ENCODE peak calls at places on chromosomes 7 and 10, in nine cellular contexts. One of them, this sample, is unnamed.

GRCh38 chr10:58697691-58698090 is 185.0 kb downstream of the BICC1 start:
- DNase-seq in progenitor cell of endocrine pancreas: no peak
- DNase-seq in neural crest cell: no peak
- DNase-seq in astrocyte of the spinal cord: no peak
- DNase-seq in stomach: no peak
- DNase-seq in ovary: no peak
- DNase-seq in glutamatergic neuron: no peak
- DNase-seq in HL-60: no peak
- DNase-seq in choroid plexus epithelial cell: peak
- DNase-seq in this sample: no peak

GRCh38 chr10:89120931-89121907 is 85.9 kb downstream of the CH25H start:
- DNase-seq in progenitor cell of endocrine pancreas: no peak
- DNase-seq in neural crest cell: no peak
- DNase-seq in astrocyte of the spinal cord: no peak
- DNase-seq in stomach: no peak
- DNase-seq in ovary: no peak
- DNase-seq in glutamatergic neuron: no peak
- DNase-seq in HL-60: no peak
- DNase-seq in choroid plexus epithelial cell: peak
- DNase-seq in this sample: no peak

GRCh38 chr7:6446977-6447588 is 671 bp downstream of the DAGLB start:
- DNase-seq in progenitor cell of endocrine pancreas: no peak
- DNase-seq in neural crest cell: peak
- DNase-seq in astrocyte of the spinal cord: peak
- DNase-seq in stomach: peak
- DNase-seq in ovary: peak
- DNase-seq in glutamatergic neuron: peak
- DNase-seq in HL-60: peak
- DNase-seq in choroid plexus epithelial cell: peak
- DNase-seq in this sample: peak

GRCh38 chr10:15802375-15802949 is 57.8 kb downstream of the MINDY3 start:
- DNase-seq in progenitor cell of endocrine pancreas: no peak
- DNase-seq in neural crest cell: no peak
- DNase-seq in astrocyte of the spinal cord: no peak
- DNase-seq in stomach: no peak
- DNase-seq in ovary: no peak
- DNase-seq in glutamatergic neuron: no peak
- DNase-seq in HL-60: no peak
- DNase-seq in choroid plexus epithelial cell: peak
- DNase-seq in this sample: no peak

GRCh38 chr10:100977436-100977835 is 8.1 kb downstream of the SEMA4G start:
- DNase-seq in progenitor cell of endocrine pancreas: no peak
- DNase-seq in neural crest cell: no peak
- DNase-seq in astrocyte of the spinal cord: no peak
- DNase-seq in stomach: no peak
- DNase-seq in ovary: no peak
- DNase-seq in glutamatergic neuron: no peak
- DNase-seq in HL-60: no peak
- DNase-seq in choroid plexus epithelial cell: no peak
- DNase-seq in this sample: no peak

GRCh38 chr7:1692500-1693418 is 22.7 kb downstream of the ELFN1 start:
- DNase-seq in progenitor cell of endocrine pancreas: peak
- DNase-seq in neural crest cell: no peak
- DNase-seq in astrocyte of the spinal cord: no peak
- DNase-seq in stomach: peak
- DNase-seq in ovary: peak
- DNase-seq in glutamatergic neuron: no peak
- DNase-seq in HL-60: no peak
- DNase-seq in choroid plexus epithelial cell: no peak
- DNase-seq in this sample: no peak

GRCh38 chr7:11655163-11655562 is 176.8 kb downstream of the THSD7A start:
- DNase-seq in progenitor cell of endocrine pancreas: no peak
- DNase-seq in neural crest cell: no peak
- DNase-seq in astrocyte of the spinal cord: no peak
- DNase-seq in stomach: no peak
- DNase-seq in ovary: no peak
- DNase-seq in glutamatergic neuron: no peak
- DNase-seq in HL-60: no peak
- DNase-seq in choroid plexus epithelial cell: no peak
- DNase-seq in this sample: no peak

GRCh38 chr10:22681301-22681700 is 33.1 kb downstream of the PIP4K2A start:
- DNase-seq in progenitor cell of endocrine pancreas: no peak
- DNase-seq in neural crest cell: no peak
- DNase-seq in astrocyte of the spinal cord: no peak
- DNase-seq in stomach: no peak
- DNase-seq in ovary: no peak
- DNase-seq in glutamatergic neuron: no peak
- DNase-seq in HL-60: no peak
- DNase-seq in choroid plexus epithelial cell: no peak
- DNase-seq in this sample: no peak

GRCh38 chr7:141649137-141649864 is 52.7 kb downstream of the DENND11 start:
- DNase-seq in progenitor cell of endocrine pancreas: no peak
- DNase-seq in neural crest cell: no peak
- DNase-seq in astrocyte of the spinal cord: no peak
- DNase-seq in stomach: no peak
- DNase-seq in ovary: no peak
- DNase-seq in glutamatergic neuron: no peak
- DNase-seq in HL-60: no peak
- DNase-seq in choroid plexus epithelial cell: no peak
- DNase-seq in this sample: no peak

GRCh38 chr7:26216044-26216443 is 14.5 kb downstream of the CBX3 start:
- DNase-seq in progenitor cell of endocrine pancreas: no peak
- DNase-seq in neural crest cell: no peak
- DNase-seq in astrocyte of the spinal cord: no peak
- DNase-seq in stomach: no peak
- DNase-seq in ovary: no peak
- DNase-seq in glutamatergic neuron: no peak
- DNase-seq in HL-60: no peak
- DNase-seq in choroid plexus epithelial cell: no peak
- DNase-seq in this sample: no peak

GRCh38 chr7:70857793-70858545 is 274.0 kb upstream of the GALNT17 start:
- DNase-seq in progenitor cell of endocrine pancreas: no peak
- DNase-seq in neural crest cell: no peak
- DNase-seq in astrocyte of the spinal cord: no peak
- DNase-seq in stomach: no peak
- DNase-seq in ovary: no peak
- DNase-seq in glutamatergic neuron: no peak
- DNase-seq in HL-60: no peak
- DNase-seq in choroid plexus epithelial cell: no peak
- DNase-seq in this sample: no peak

GRCh38 chr10:94571528-94571927 is 25.9 kb downstream of the HELLS start:
- DNase-seq in progenitor cell of endocrine pancreas: no peak
- DNase-seq in neural crest cell: no peak
- DNase-seq in astrocyte of the spinal cord: peak
- DNase-seq in stomach: no peak
- DNase-seq in ovary: no peak
- DNase-seq in glutamatergic neuron: no peak
- DNase-seq in HL-60: no peak
- DNase-seq in choroid plexus epithelial cell: peak
- DNase-seq in this sample: no peak

GRCh38 chr10:48299066-48299465 is 7.4 kb upstream of the MAPK8 start:
- DNase-seq in progenitor cell of endocrine pancreas: no peak
- DNase-seq in neural crest cell: no peak
- DNase-seq in astrocyte of the spinal cord: no peak
- DNase-seq in stomach: no peak
- DNase-seq in ovary: no peak
- DNase-seq in glutamatergic neuron: no peak
- DNase-seq in HL-60: no peak
- DNase-seq in choroid plexus epithelial cell: no peak
- DNase-seq in this sample: no peak

GRCh38 chr7:79436378-79436777 is 17.1 kb downstream of the MAGI2 start:
- DNase-seq in progenitor cell of endocrine pancreas: no peak
- DNase-seq in neural crest cell: no peak
- DNase-seq in astrocyte of the spinal cord: no peak
- DNase-seq in stomach: no peak
- DNase-seq in ovary: no peak
- DNase-seq in glutamatergic neuron: no peak
- DNase-seq in HL-60: no peak
- DNase-seq in choroid plexus epithelial cell: no peak
- DNase-seq in this sample: no peak

GRCh38 chr10:69496352-69497234 is 45.3 kb downstream of the TSPAN15 start:
- DNase-seq in progenitor cell of endocrine pancreas: no peak
- DNase-seq in neural crest cell: no peak
- DNase-seq in astrocyte of the spinal cord: no peak
- DNase-seq in stomach: no peak
- DNase-seq in ovary: no peak
- DNase-seq in glutamatergic neuron: no peak
- DNase-seq in HL-60: no peak
- DNase-seq in choroid plexus epithelial cell: no peak
- DNase-seq in this sample: no peak

GRCh38 chr10:95375418-95375817 is 84.6 kb upstream of the PDLIM1 start:
- DNase-seq in progenitor cell of endocrine pancreas: no peak
- DNase-seq in neural crest cell: no peak
- DNase-seq in astrocyte of the spinal cord: no peak
- DNase-seq in stomach: no peak
- DNase-seq in ovary: no peak
- DNase-seq in glutamatergic neuron: no peak
- DNase-seq in HL-60: no peak
- DNase-seq in choroid plexus epithelial cell: no peak
- DNase-seq in this sample: no peak

DNA sequence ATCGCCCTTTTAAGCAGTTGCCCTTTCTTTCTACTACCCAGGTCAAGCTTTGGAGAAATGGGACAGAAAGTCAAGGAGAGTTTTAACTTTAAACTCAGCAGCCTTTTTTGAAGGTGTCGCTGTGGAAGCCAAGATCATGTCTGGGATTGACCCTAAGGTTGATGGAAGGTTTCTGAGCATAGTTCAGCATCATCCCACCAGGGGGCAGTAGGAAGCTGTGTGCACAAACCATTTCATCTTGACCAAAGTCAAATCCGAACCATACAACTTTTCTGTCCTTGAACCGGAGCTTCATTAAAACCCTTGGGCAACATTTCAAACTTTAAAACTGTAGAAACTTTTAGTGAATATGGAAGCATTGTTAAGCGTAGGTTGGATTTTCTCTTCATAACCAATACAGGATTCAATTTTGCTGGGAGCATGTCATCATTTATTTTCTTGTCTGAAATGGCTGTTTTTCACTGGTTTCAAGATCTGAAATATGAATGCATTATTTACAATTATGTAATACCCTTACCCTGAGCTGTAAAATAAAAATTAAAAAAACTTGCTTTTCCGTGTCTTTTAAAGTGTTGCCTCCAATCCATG is 214.4 kb upstream of the KIAA1217 start:
- DNase-seq in progenitor cell of endocrine pancreas: peak
- DNase-seq in neural crest cell: peak
- DNase-seq in astrocyte of the spinal cord: peak
- DNase-seq in stomach: peak
- DNase-seq in ovary: peak
- DNase-seq in glutamatergic neuron: peak
- DNase-seq in HL-60: peak
- DNase-seq in choroid plexus epithelial cell: peak
- DNase-seq in this sample: no peak
- TF ChIP-seq CTCF in progenitor cell of endocrine pancreas: peak
- TF ChIP-seq CTCF in neural crest cell: peak
- TF ChIP-seq CTCF in astrocyte of the spinal cord: peak
- TF ChIP-seq CTCF in stomach: peak
- TF ChIP-seq CTCF in ovary: peak
- TF ChIP-seq CTCF in glutamatergic neuron: peak
- TF ChIP-seq CTCF in HL-60: peak
- TF ChIP-seq CTCF in choroid plexus epithelial cell: peak
- TF ChIP-seq CTCF in this sample: peak

GRCh38 chr7:122532406-122533269 is 166.3 kb downstream of the RNF133 start:
- DNase-seq in progenitor cell of endocrine pancreas: no peak
- DNase-seq in neural crest cell: no peak
- DNase-seq in astrocyte of the spinal cord: peak
- DNase-seq in stomach: no peak
- DNase-seq in ovary: no peak
- DNase-seq in glutamatergic neuron: no peak
- DNase-seq in HL-60: no peak
- DNase-seq in choroid plexus epithelial cell: peak
- DNase-seq in this sample: no peak
- TF ChIP-seq CTCF in progenitor cell of endocrine pancreas: peak
- TF ChIP-seq CTCF in neural crest cell: peak
- TF ChIP-seq CTCF in astrocyte of the spinal cord: no peak
- TF ChIP-seq CTCF in stomach: no peak
- TF ChIP-seq CTCF in ovary: no peak
- TF ChIP-seq CTCF in glutamatergic neuron: peak
- TF ChIP-seq CTCF in HL-60: peak
- TF ChIP-seq CTCF in choroid plexus epithelial cell: peak
- TF ChIP-seq CTCF in this sample: peak

DNA sequence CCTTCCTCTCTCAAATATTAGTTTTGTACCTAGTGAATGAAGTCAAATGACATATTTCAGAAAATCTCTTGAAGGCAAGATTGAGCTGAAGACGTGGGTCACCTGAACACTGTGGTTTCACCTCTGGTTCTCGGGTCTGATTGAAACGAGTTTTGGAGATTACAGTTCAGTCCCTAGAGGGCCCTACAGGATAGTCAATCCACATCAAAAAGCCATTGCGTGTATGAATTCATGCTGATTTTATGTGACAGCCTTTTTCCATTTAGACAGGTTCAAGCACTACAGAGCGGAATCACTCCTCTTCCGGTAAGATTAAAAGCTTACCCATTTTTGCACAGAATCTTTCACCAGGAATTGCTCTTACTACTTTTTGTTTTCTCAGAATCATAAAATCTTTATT is 62.2 kb downstream of the VIM start:
- DNase-seq in progenitor cell of endocrine pancreas: no peak
- DNase-seq in neural crest cell: no peak
- DNase-seq in astrocyte of the spinal cord: peak
- DNase-seq in stomach: no peak
- DNase-seq in ovary: no peak
- DNase-seq in glutamatergic neuron: no peak
- DNase-seq in HL-60: no peak
- DNase-seq in choroid plexus epithelial cell: peak
- DNase-seq in this sample: no peak
- TF ChIP-seq CTCF in progenitor cell of endocrine pancreas: no peak
- TF ChIP-seq CTCF in neural crest cell: peak
- TF ChIP-seq CTCF in astrocyte of the spinal cord: peak
- TF ChIP-seq CTCF in stomach: no peak
- TF ChIP-seq CTCF in ovary: peak
- TF ChIP-seq CTCF in glutamatergic neuron: no peak
- TF ChIP-seq CTCF in HL-60: no peak
- TF ChIP-seq CTCF in choroid plexus epithelial cell: peak
- TF ChIP-seq CTCF in this sample: no peak

GRCh38 chr10:64537112-64537511 is 1015.9 kb downstream of the REEP3 start:
- DNase-seq in progenitor cell of endocrine pancreas: no peak
- DNase-seq in neural crest cell: no peak
- DNase-seq in astrocyte of the spinal cord: no peak
- DNase-seq in stomach: no peak
- DNase-seq in ovary: no peak
- DNase-seq in glutamatergic neuron: no peak
- DNase-seq in HL-60: no peak
- DNase-seq in choroid plexus epithelial cell: no peak
- DNase-seq in this sample: no peak
- TF ChIP-seq CTCF in progenitor cell of endocrine pancreas: no peak
- TF ChIP-seq CTCF in neural crest cell: no peak
- TF ChIP-seq CTCF in astrocyte of the spinal cord: no peak
- TF ChIP-seq CTCF in stomach: no peak
- TF ChIP-seq CTCF in ovary: no peak
- TF ChIP-seq CTCF in glutamatergic neuron: no peak
- TF ChIP-seq CTCF in HL-60: no peak
- TF ChIP-seq CTCF in choroid plexus epithelial cell: no peak
- TF ChIP-seq CTCF in this sample: no peak

This sample was measured in esophagus muscularis mucosa.